ENCODE peak calls at places on chromosomes 1 and 21, in ten cellular contexts. V is AG10803, K is astrocyte of the spinal cord, U is type B pancreatic cell, P is upper lobe of left lung, B is heart right ventricle, Y is brain microvascular endothelial cell, W is AG04449, S is breast epithelium, M is left ventricle myocardium inferior. D is an unnamed sample.

GRCh38 chr1:167298328-167298727 is 77.6 kb downstream of the POU2F1 start:
- DNase-seq in P (no peak), W (no peak), S (no peak), Y (no peak), U (no peak), M (no peak), K (no peak), B (no peak), V (no peak), D (peak)

GRCh38 chr1:169240449-169241242 is 127.0 kb downstream of the NME7 start:
- DNase-seq in S (no peak), V (peak), P (no peak), Y (no peak), M (no peak), U (no peak), W (no peak), B (no peak), K (no peak), D (peak)

GRCh38 chr1:227937031-227937430 is 10.7 kb downstream of the WNT9A start:
- DNase-seq in V (no peak), B (no peak), P (no peak), U (no peak), S (peak), K (no peak), W (no peak), M (no peak), Y (no peak), D (no peak)

GRCh38 chr1:218665216-218665615 is 320.1 kb downstream of the TGFB2 start:
- DNase-seq in V (peak), P (no peak), W (no peak), S (no peak), B (peak), M (peak), U (no peak), K (peak), Y (peak), D (peak)

GRCh38 chr1:229694053-229694693 is 68.1 kb downstream of the URB2 start:
- DNase-seq in S (no peak), U (no peak), W (peak), M (peak), Y (peak), K (peak), B (peak), V (peak), P (peak), D (peak)

GRCh38 chr21:25467891-25468290 is 139.4 kb downstream of the MRPL39 start:
- DNase-seq in K (no peak), V (no peak), M (no peak), B (no peak), U (no peak), S (no peak), W (no peak), Y (no peak), P (no peak), D (no peak)

GRCh38 chr1:201945157-201945556 is 1.2 kb downstream of the LMOD1 start:
- DNase-seq in S (no peak), K (no peak), B (no peak), W (no peak), Y (no peak), U (no peak), P (no peak), V (no peak), M (no peak), D (no peak)

GRCh38 chr1:151222130-151222529 is 23.8 kb downstream of the PIP5K1A start:
- DNase-seq in W (no peak), M (no peak), S (no peak), P (no peak), K (no peak), U (no peak), V (peak), Y (no peak), B (no peak), D (no peak)

GRCh38 chr1:27436204-27437159 is 44.1 kb downstream of the GPR3 start:
- DNase-seq in P (peak), S (no peak), B (no peak), Y (peak), W (peak), K (peak), U (no peak), M (no peak), V (peak), D (peak)

GRCh38 chr1:164853146-164853545 is 294.2 kb downstream of the PBX1 start:
- DNase-seq in W (no peak), V (no peak), Y (no peak), B (no peak), K (no peak), U (no peak), P (no peak), S (no peak), M (no peak), D (no peak)

GRCh38 chr1:65175171-65176070 is 27.4 kb downstream of the AK4 start:
- DNase-seq in S (no peak), W (no peak), Y (peak), V (peak), B (peak), P (no peak), K (peak), M (peak), U (no peak), D (peak)

GRCh38 chr1:109927908-109928307 is 17.3 kb downstream of the CSF1 start:
- DNase-seq in K (peak), P (peak), U (no peak), B (peak), S (no peak), M (peak), V (peak), W (no peak), Y (peak), D (peak)

GRCh38 chr1:208245185-208245705 is 1.1 kb upstream of the PLXNA2 start:
- DNase-seq in M (peak), K (peak), U (peak), W (peak), V (peak), Y (peak), B (peak), P (peak), S (peak), D (peak)

GRCh38 chr1:153431427-153431826 is 15.1 kb downstream of the S100A7A start:
- DNase-seq in B (no peak), P (no peak), S (no peak), M (no peak), K (no peak), V (no peak), U (no peak), Y (no peak), W (no peak), D (no peak)

GRCh38 chr1:192485692-192486436 is 89.7 kb upstream of the RGS1 start:
- DNase-seq in K (peak), B (peak), M (peak), S (peak), W (peak), U (no peak), Y (peak), V (peak), P (peak), D (peak)

GRCh38 chr1:75855010-75855409 is 58.3 kb downstream of the MSH4 start:
- DNase-seq in P (peak), M (no peak), U (no peak), K (peak), V (peak), B (no peak), W (no peak), Y (peak), S (no peak), D (peak)

GRCh38 chr1:26015358-26015757 is 6.2 kb upstream of the EXTL1 start:
- DNase-seq in M (no peak), B (no peak), K (no peak), Y (no peak), W (no peak), V (peak), P (peak), S (no peak), U (no peak), D (peak)

GRCh38 chr1:201982082-201982922 is at the start of gene RNPEP:
- DNase-seq in W (no peak), K (peak), Y (peak), B (peak), S (peak), U (peak), M (peak), P (peak), V (peak), D (peak)

DNA sequence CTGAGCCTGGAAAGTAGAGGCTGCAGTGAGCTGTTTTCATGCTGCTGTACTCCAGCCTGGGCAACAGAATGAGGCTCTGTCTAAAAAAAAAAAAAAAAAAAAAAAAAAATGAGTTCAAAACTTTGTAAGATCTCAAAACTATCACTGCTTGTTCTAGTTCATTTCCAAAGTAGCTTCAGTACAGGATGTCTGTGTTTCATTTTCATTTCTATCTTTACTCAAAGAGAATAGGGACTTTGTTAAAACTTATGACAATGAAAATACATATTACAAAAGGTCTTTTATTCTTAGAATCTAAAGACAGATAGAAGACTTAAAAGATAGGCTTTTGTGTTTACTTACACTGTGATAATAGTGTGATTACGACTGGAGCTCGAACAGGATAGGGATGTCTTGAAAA is 709.7 kb downstream of the ADGRL2 start:
- DNase-seq in Y (no peak), V (no peak), K (no peak), B (no peak), W (no peak), P (no peak), S (no peak), U (no peak), M (no peak), D (no peak)
- TF ChIP-seq CTCF in Y (no peak), V (no peak), K (no peak), B (no peak), W (no peak), P (no peak), S (no peak), U (no peak), M (no peak), D (no peak)

GRCh38 chr1:149925751-149926150 is 1.9 kb downstream of the SF3B4 start:
- DNase-seq in P (no peak), M (no peak), K (no peak), Y (no peak), B (no peak), U (no peak), S (no peak), W (no peak), V (no peak), D (no peak)

GRCh38 chr1:149927056-149927534 is 508 bp downstream of the SF3B4 start:
- DNase-seq in S (no peak), U (no peak), W (no peak), V (no peak), K (no peak), P (no peak), M (no peak), B (no peak), Y (no peak), D (no peak)

GRCh38 chr1:149928388-149928724 is 753 bp upstream of the SF3B4 start:
- DNase-seq in P (no peak), S (no peak), M (no peak), V (no peak), K (no peak), B (no peak), W (no peak), U (no peak), Y (no peak), D (no peak)

GRCh38 chr1:149926296-149926695 is 1.3 kb downstream of the SF3B4 start:
- DNase-seq in M (no peak), W (no peak), B (no peak), U (no peak), S (no peak), V (no peak), K (no peak), Y (no peak), P (no peak), D (no peak)

GRCh38 chr1:149927535-149928387 is at the start of gene SF3B4:
- DNase-seq in P (peak), K (peak), U (peak), M (peak), B (peak), Y (peak), W (peak), V (peak), S (peak), D (peak)
- TF ChIP-seq CTCF in P (no peak), K (no peak), U (peak), M (no peak), B (no peak), Y (no peak), W (no peak), V (no peak), S (no peak), D (no peak)

GRCh38 chr21:44364151-44365053 is 11.0 kb downstream of the TRPM2 start:
- DNase-seq in U (no peak), W (no peak), M (no peak), Y (no peak), S (no peak), V (no peak), B (no peak), P (no peak), K (no peak), D (no peak)
- TF ChIP-seq CTCF in U (no peak), W (no peak), M (no peak), Y (no peak), S (no peak), V (no peak), B (no peak), P (no peak), K (no peak), D (no peak)

GRCh38 chr21:26966360-26966977 is 419 bp downstream of the ADAMTS5 start:
- DNase-seq in S (no peak), K (peak), Y (no peak), M (no peak), W (no peak), B (no peak), U (no peak), P (no peak), V (peak), D (peak)

GRCh38 chr21:26965091-26965566 is 1.8 kb downstream of the ADAMTS5 start:
- DNase-seq in V (no peak), B (no peak), W (no peak), Y (no peak), M (no peak), U (no peak), S (no peak), K (peak), P (no peak), D (no peak)

GRCh38 chr21:26964379-26964778 is 2.5 kb downstream of the ADAMTS5 start:
- DNase-seq in P (no peak), B (peak), V (peak), M (peak), U (no peak), Y (no peak), S (peak), K (no peak), W (no peak), D (no peak)

GRCh38 chr21:26966978-26967913 is at the start of gene ADAMTS5:
- DNase-seq in Y (peak), P (no peak), B (peak), M (peak), U (peak), W (no peak), V (peak), S (peak), K (peak), D (peak)

GRCh38 chr21:26965567-26966359 is 1.1 kb downstream of the ADAMTS5 start:
- DNase-seq in K (no peak), P (no peak), B (peak), S (peak), W (no peak), V (peak), U (peak), M (peak), Y (peak), D (no peak)
- TF ChIP-seq CTCF in K (peak), P (no peak), B (peak), S (no peak), W (peak), V (peak), U (peak), M (peak), Y (peak), D (peak)